ENCODE peak calls at places on chromosomes 16 and 17, in five cellular contexts. One of them, this sample, is unnamed. For H3K36me3, the result is how much of the 10 kb centered on the place peaks cover.

GRCh38 chr17:8038954-8039610 is at the start of gene ALOX15B:
- DNase-seq in SJSA1: no peak
- DNase-seq in brain microvascular endothelial cell: no peak
- DNase-seq in mucosa of descending colon: peak
- DNase-seq in ovary: no peak
- DNase-seq in this sample: no peak

GRCh38 chr17:36001862-36002603 is 680 bp upstream of the CCL15 start:
- DNase-seq in SJSA1: no peak
- DNase-seq in brain microvascular endothelial cell: no peak
- DNase-seq in mucosa of descending colon: peak
- DNase-seq in ovary: no peak
- DNase-seq in this sample: no peak

GRCh38 chr17:6097005-6097279 is 26.8 kb downstream of the WSCD1 start:
- DNase-seq in SJSA1: no peak
- DNase-seq in brain microvascular endothelial cell: no peak
- DNase-seq in mucosa of descending colon: no peak
- DNase-seq in ovary: no peak
- DNase-seq in this sample: no peak

GRCh38 chr17:74490716-74491115 is 24.3 kb downstream of the CD300A start:
- DNase-seq in SJSA1: no peak
- DNase-seq in brain microvascular endothelial cell: no peak
- DNase-seq in mucosa of descending colon: no peak
- DNase-seq in ovary: no peak
- DNase-seq in this sample: no peak

GRCh38 chr17:9232591-9233270 is 211.4 kb downstream of the NTN1 start:
- DNase-seq in SJSA1: no peak
- DNase-seq in brain microvascular endothelial cell: no peak
- DNase-seq in mucosa of descending colon: no peak
- DNase-seq in ovary: no peak
- DNase-seq in this sample: no peak

GRCh38 chr17:50931003-50931878 is 65.1 kb upstream of the TOB1 start:
- DNase-seq in SJSA1: peak
- DNase-seq in brain microvascular endothelial cell: peak
- DNase-seq in mucosa of descending colon: peak
- DNase-seq in ovary: peak
- DNase-seq in this sample: no peak

GRCh38 chr17:4529533-4530152 is 25.5 kb downstream of the MYBBP1A start:
- DNase-seq in SJSA1: no peak
- DNase-seq in brain microvascular endothelial cell: no peak
- DNase-seq in mucosa of descending colon: no peak
- DNase-seq in ovary: no peak
- DNase-seq in this sample: no peak

GRCh38 chr16:69328854-69329316 is 1.5 kb downstream of the PDF start:
- DNase-seq in SJSA1: peak
- DNase-seq in brain microvascular endothelial cell: no peak
- DNase-seq in mucosa of descending colon: peak
- DNase-seq in ovary: no peak
- DNase-seq in this sample: no peak

GRCh38 chr16:28182183-28182582 is 29.6 kb downstream of the XPO6 start:
- DNase-seq in SJSA1: no peak
- DNase-seq in brain microvascular endothelial cell: peak
- DNase-seq in mucosa of descending colon: no peak
- DNase-seq in ovary: no peak
- DNase-seq in this sample: no peak

GRCh38 chr17:76038050-76038449 is 10.9 kb upstream of the EVPL start:
- DNase-seq in SJSA1: no peak
- DNase-seq in brain microvascular endothelial cell: no peak
- DNase-seq in mucosa of descending colon: no peak
- DNase-seq in ovary: no peak
- DNase-seq in this sample: no peak

GRCh38 chr16:86319871-86320270 is 190.5 kb upstream of the FOXF1 start:
- DNase-seq in SJSA1: no peak
- DNase-seq in brain microvascular endothelial cell: no peak
- DNase-seq in mucosa of descending colon: no peak
- DNase-seq in ovary: no peak
- DNase-seq in this sample: no peak

GRCh38 chr17:64357191-64357981 is 33.3 kb downstream of the PECAM1 start:
- DNase-seq in SJSA1: peak
- DNase-seq in brain microvascular endothelial cell: peak
- DNase-seq in mucosa of descending colon: no peak
- DNase-seq in ovary: peak
- DNase-seq in this sample: no peak

GRCh38 chr16:73019456-73020362 is 28.2 kb downstream of the ZFHX3 start:
- DNase-seq in SJSA1: peak
- DNase-seq in brain microvascular endothelial cell: peak
- DNase-seq in mucosa of descending colon: no peak
- DNase-seq in ovary: no peak
- DNase-seq in this sample: no peak

GRCh38 chr16:87186440-87186839 is 130.8 kb downstream of the C16orf95 start:
- DNase-seq in SJSA1: no peak
- DNase-seq in brain microvascular endothelial cell: peak
- DNase-seq in mucosa of descending colon: no peak
- DNase-seq in ovary: no peak
- DNase-seq in this sample: no peak

DNA sequence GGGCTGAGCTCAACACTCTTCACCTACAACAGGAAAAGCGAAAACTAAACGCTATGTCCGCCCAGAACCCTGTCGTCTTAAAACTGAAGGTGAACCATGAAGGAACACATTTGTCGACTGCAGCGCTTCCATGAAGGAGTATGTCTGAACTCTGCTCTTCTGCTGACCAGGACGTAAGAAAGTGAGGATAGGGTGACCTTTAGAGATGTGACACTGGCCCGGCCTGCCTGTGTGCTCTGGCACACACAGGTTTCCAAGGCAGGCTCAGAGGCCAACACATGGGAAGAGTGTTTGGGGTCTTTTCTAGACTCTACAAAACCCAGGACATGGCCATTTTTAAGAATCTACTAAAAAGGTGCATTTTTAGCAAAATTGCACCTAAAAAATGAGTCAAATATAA is 21.1 kb downstream of the MARF1 start:
- DNase-seq in SJSA1: no peak
- DNase-seq in brain microvascular endothelial cell: no peak
- DNase-seq in mucosa of descending colon: no peak
- DNase-seq in ovary: no peak
- DNase-seq in this sample: no peak
- H3K36me3 ChIP-seq in SJSA1: half or more
- H3K36me3 ChIP-seq in brain microvascular endothelial cell: half or more
- H3K36me3 ChIP-seq in mucosa of descending colon: under half
- H3K36me3 ChIP-seq in ovary: under half
- H3K36me3 ChIP-seq in this sample: under half

GRCh38 chr16:88970095-88970494 is 6.9 kb downstream of the CBFA2T3 start:
- DNase-seq in SJSA1: no peak
- DNase-seq in brain microvascular endothelial cell: no peak
- DNase-seq in mucosa of descending colon: no peak
- DNase-seq in ovary: no peak
- DNase-seq in this sample: no peak
- H3K36me3 ChIP-seq in SJSA1: under half
- H3K36me3 ChIP-seq in brain microvascular endothelial cell: under half
- H3K36me3 ChIP-seq in mucosa of descending colon: under half
- H3K36me3 ChIP-seq in ovary: under half
- H3K36me3 ChIP-seq in this sample: under half

DNA sequence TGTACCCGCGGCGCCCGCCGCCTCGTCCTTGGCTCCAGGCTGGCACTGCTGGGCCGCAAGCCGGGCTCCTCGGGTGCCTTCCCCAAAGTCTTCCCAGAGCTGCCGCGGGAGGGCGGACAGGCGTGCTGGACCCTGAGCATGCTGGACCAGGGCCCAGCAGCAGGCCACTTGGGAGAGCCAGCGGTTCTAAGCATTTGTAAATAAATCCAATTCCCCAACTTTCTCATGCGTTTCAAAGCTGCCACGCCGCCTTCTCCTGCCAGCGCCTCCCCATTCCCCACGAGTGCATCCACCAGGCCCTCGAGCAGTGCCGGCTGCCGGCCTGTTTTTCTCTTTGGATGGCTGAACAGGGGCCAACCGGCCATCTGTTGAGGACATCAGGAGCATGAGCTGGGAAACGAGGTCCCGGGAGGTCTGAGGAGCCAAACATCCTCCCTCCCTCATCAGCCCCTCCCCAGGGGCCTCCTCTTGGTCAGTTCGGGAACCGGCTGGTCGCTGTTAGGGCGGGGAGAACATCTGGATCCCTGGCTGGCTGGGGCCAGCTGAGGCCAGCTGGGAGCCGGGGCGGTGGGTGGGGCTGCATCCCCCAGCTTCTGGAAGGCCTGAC is 20.6 kb upstream of the PABPN1L start:
- DNase-seq in SJSA1: no peak
- DNase-seq in brain microvascular endothelial cell: no peak
- DNase-seq in mucosa of descending colon: peak
- DNase-seq in ovary: peak
- DNase-seq in this sample: no peak
- H3K36me3 ChIP-seq in SJSA1: under half
- H3K36me3 ChIP-seq in brain microvascular endothelial cell: under half
- H3K36me3 ChIP-seq in mucosa of descending colon: under half
- H3K36me3 ChIP-seq in ovary: under half
- H3K36me3 ChIP-seq in this sample: under half

GRCh38 chr17:33228548-33228947 is 64.5 kb downstream of the ASIC2 start:
- DNase-seq in SJSA1: no peak
- DNase-seq in brain microvascular endothelial cell: no peak
- DNase-seq in mucosa of descending colon: no peak
- DNase-seq in ovary: no peak
- DNase-seq in this sample: no peak
- H3K36me3 ChIP-seq in SJSA1: under half
- H3K36me3 ChIP-seq in brain microvascular endothelial cell: under half
- H3K36me3 ChIP-seq in mucosa of descending colon: under half
- H3K36me3 ChIP-seq in ovary: under half
- H3K36me3 ChIP-seq in this sample: under half

DNA sequence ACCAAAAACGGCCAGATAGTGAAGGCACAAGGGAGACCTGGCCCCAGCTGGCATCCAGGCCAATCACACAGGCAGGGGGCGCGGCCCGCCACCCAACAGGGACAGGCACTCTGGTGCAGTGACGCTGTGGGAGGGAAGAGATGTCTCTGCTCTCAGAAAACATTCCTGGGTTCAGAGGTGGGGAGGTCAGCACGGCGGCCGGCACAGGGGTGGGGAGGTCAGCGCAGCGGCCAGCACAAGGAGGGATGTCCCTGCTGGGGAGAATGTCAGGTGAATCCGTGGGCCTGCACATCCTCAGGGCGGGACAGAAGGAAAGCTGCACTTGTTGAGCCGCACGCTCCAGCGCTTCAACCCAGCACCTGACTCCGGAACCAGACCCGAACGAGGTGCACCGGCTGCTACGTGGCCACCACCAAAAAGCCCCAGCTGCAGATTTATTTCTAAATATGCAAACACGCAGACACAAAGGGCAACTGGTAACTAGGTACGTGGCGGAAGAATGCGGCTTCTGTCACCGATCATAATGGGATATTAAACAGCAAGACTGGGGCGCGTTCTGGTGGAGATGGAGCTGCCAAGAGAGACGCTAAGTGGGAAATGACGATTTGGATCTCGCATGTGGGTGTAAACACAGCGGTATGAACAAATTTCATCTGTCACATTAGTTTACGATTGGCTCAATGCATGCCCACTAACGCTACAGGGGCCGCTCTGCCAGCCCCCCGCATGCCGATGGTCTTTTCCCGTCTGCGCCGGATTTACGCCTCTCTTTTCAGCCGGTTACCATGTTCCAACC is 15.6 kb downstream of the SLC38A10 start:
- DNase-seq in SJSA1: no peak
- DNase-seq in brain microvascular endothelial cell: no peak
- DNase-seq in mucosa of descending colon: no peak
- DNase-seq in ovary: no peak
- DNase-seq in this sample: no peak
- H3K36me3 ChIP-seq in SJSA1: half or more
- H3K36me3 ChIP-seq in brain microvascular endothelial cell: under half
- H3K36me3 ChIP-seq in mucosa of descending colon: under half
- H3K36me3 ChIP-seq in ovary: under half
- H3K36me3 ChIP-seq in this sample: under half

GRCh38 chr16:67730326-67730725 is 11.2 kb upstream of the GFOD2 start:
- DNase-seq in SJSA1: no peak
- DNase-seq in brain microvascular endothelial cell: no peak
- DNase-seq in mucosa of descending colon: no peak
- DNase-seq in ovary: no peak
- DNase-seq in this sample: no peak

GRCh38 chr16:67727521-67728485 is 8.7 kb upstream of the GFOD2 start:
- DNase-seq in SJSA1: no peak
- DNase-seq in brain microvascular endothelial cell: no peak
- DNase-seq in mucosa of descending colon: no peak
- DNase-seq in ovary: no peak
- DNase-seq in this sample: no peak

GRCh38 chr16:67729636-67730248 is 10.6 kb upstream of the GFOD2 start:
- DNase-seq in SJSA1: no peak
- DNase-seq in brain microvascular endothelial cell: no peak
- DNase-seq in mucosa of descending colon: no peak
- DNase-seq in ovary: no peak
- DNase-seq in this sample: no peak

GRCh38 chr16:67733734-67734470 is 14.8 kb upstream of the GFOD2 start:
- DNase-seq in SJSA1: no peak
- DNase-seq in brain microvascular endothelial cell: no peak
- DNase-seq in mucosa of descending colon: no peak
- DNase-seq in ovary: no peak
- DNase-seq in this sample: no peak

DNA sequence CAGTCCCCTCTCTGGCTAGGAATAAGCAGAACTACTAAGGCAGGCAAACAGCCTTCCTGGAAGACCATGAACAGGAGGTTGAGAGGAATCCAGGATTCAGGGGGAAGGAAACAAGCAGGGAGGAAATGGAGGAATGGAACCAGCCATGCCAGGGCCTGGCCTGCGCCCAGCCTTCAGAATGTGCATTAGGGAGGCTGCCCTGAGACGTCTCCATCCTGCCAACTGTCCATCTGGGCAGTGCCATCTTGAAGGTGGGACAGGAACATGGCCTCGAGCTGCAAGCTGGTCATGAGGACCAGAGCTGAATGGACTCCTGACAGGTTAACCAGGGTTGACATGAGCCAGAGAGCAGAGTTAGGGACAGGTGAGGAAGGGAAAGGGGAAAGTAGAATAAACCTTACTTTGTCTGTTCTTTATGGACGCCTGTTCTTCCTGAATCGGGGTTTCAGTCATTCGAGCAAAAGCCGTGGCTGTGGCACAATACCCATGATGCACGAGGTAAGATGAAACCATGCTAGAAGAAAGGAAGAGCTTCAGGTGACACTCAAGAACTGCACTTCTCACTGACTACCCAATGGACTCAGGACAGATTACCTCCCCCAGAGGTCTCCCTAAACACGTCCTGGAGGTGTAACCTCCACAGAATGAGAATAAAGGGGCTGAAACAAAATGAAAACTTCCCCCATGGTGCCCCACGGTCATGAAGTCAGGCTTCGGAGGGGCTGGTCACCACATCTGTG is 12.1 kb upstream of the GFOD2 start:
- DNase-seq in SJSA1: no peak
- DNase-seq in brain microvascular endothelial cell: no peak
- DNase-seq in mucosa of descending colon: no peak
- DNase-seq in ovary: no peak
- DNase-seq in this sample: no peak
- H3K36me3 ChIP-seq in SJSA1: under half
- H3K36me3 ChIP-seq in brain microvascular endothelial cell: under half
- H3K36me3 ChIP-seq in mucosa of descending colon: under half
- H3K36me3 ChIP-seq in ovary: under half
- H3K36me3 ChIP-seq in this sample: under half

GRCh38 chr17:82443465-82444283 is 6.9 kb downstream of the CYBC1 start:
- DNase-seq in SJSA1: no peak
- DNase-seq in brain microvascular endothelial cell: no peak
- DNase-seq in mucosa of descending colon: no peak
- DNase-seq in ovary: peak
- DNase-seq in this sample: no peak
- H3K36me3 ChIP-seq in SJSA1: half or more
- H3K36me3 ChIP-seq in brain microvascular endothelial cell: under half
- H3K36me3 ChIP-seq in mucosa of descending colon: under half
- H3K36me3 ChIP-seq in ovary: under half
- H3K36me3 ChIP-seq in this sample: under half